ENCODE peak calls at places on chromosomes 13 and 19, in four cellular contexts. A is ascending aorta, B is neural progenitor cell, U is H1. N is an unnamed sample.

GRCh38 chr19:45569619-45570421 is 14.8 kb downstream of the OPA3 start:
- DNase-seq in B (peak; percentile 80), U (peak; percentile 46), A (peak; percentile 76), N (peak; percentile 52)

GRCh38 chr19:55257461-55258411 is 1.1 kb downstream of the PPP6R1 start:
- DNase-seq in A (no peak), B (peak; percentile 34), U (no peak), N (no peak)

GRCh38 chr19:39363909-39364457 is 21.8 kb downstream of the SAMD4B start:
- DNase-seq in A (no peak), B (no peak), U (no peak), N (no peak)

GRCh38 chr19:51127755-51128154 is 3.0 kb downstream of the SIGLEC9 start:
- DNase-seq in U (no peak), A (peak; percentile 74), B (no peak), N (no peak)

GRCh38 chr13:31887311-31887710 is 144.3 kb upstream of the FRY start:
- DNase-seq in A (no peak), U (no peak), B (no peak), N (no peak)

GRCh38 chr19:4455742-4456565 is 1.6 kb downstream of the UBXN6 start:
- DNase-seq in U (no peak), A (peak; percentile 65), B (peak; percentile 48), N (peak; percentile 64)

GRCh38 chr19:54478677-54479266 is 5.7 kb upstream of the CDC42EP5 start:
- DNase-seq in U (no peak), B (peak; percentile 93), A (no peak), N (peak; percentile 28)

GRCh38 chr13:77898097-77898496 is 20.5 kb downstream of the EDNRB start:
- DNase-seq in U (no peak), A (no peak), B (no peak), N (no peak)

GRCh38 chr13:112248406-112248760 is 127.8 kb upstream of the SPACA7 start:
- DNase-seq in A (no peak), B (no peak), U (no peak), N (no peak)

GRCh38 chr13:39106216-39106995 is 68.2 kb downstream of the NHLRC3 start:
- DNase-seq in A (no peak), U (no peak), B (no peak), N (no peak)

GRCh38 chr13:31050486-31051400 is 111.0 kb downstream of the HSPH1 start:
- DNase-seq in B (peak; percentile 20), A (peak; percentile 37), U (no peak), N (no peak)

GRCh38 chr13:113118328-113119021 is 4.1 kb upstream of the F10 start:
- DNase-seq in B (no peak), U (no peak), A (peak; percentile 50), N (no peak)

GRCh38 chr13:77846173-77846572 is 72.5 kb downstream of the EDNRB start:
- DNase-seq in A (no peak), U (no peak), B (no peak), N (no peak)

GRCh38 chr13:35838356-35838755 is 292.8 kb downstream of the DCLK1 start:
- DNase-seq in A (no peak), B (no peak), U (no peak), N (no peak)

GRCh38 chr13:22761709-22762108 is 419.1 kb upstream of the SGCG start:
- DNase-seq in B (no peak), U (no peak), A (no peak), N (no peak)

GRCh38 chr19:33876192-33876591 is 79.5 kb downstream of the KCTD15 start:
- DNase-seq in U (no peak), A (no peak), B (no peak), N (no peak)

GRCh38 chr19:39060130-39060529 is 24.0 kb upstream of the ACP7 start:
- DNase-seq in A (no peak), U (no peak), B (no peak), N (no peak)

DNA sequence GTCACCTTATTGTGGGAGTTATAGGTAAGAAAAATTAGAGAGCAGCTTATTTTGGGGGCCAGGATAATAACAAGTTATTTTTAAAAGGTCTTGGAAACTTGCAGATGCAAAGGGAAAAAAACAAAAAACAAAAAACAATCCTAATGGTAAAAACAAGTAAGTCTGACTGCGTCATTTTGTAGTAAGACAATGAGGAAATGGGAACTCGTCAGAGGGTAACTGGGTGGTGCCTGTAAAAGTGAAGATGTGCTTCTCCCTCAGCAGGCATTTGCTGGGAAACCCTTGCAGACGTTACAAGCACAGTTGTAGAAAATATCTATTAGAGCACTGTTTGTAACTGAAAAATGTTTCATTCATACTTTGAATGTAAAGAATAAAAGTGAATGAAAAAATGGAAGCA is 2.2 kb upstream of the TNFSF13B start:
- DNase-seq in U (no peak), B (no peak), A (no peak), N (peak; percentile 31)
- H3K27ac ChIP-seq in U (no peak overlapping the region), B (no peak overlapping the region), A (no peak overlapping the region), N (no peak overlapping the region)

DNA sequence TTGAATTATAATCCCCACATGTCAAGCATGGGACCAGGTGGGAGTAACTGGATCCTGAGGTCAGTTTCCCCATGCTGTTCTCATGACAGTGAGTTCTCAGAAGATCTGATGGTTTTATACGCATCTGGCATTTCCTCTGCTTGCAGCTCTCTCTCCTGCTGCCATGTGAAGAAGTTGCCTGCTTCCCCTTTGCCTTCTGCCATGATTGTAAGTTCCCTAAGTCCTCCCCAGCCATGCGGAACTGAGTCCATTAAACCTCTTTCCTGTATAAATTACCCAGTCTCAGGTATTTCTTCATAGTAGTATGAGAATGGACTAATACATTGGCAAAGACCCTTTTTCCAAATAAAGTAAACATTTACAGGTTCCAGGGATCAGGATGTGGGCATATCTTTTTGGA is 96.8 kb downstream of the TSHZ3 start:
- DNase-seq in B (no peak), A (no peak), U (no peak), N (no peak)
- H3K27ac ChIP-seq in B (no peak overlapping the region), A (no peak overlapping the region), U (no peak overlapping the region), N (no peak overlapping the region)

GRCh38 chr19:2634960-2635359 is 67.5 kb downstream of the GNG7 start:
- DNase-seq in B (no peak), A (no peak), U (no peak), N (no peak)
- H3K27ac ChIP-seq in B (no peak overlapping the region), A (peak overlapping the region; percentile 90), U (no peak overlapping the region), N (peak overlapping the region; percentile 86)

GRCh38 chr19:954672-955494 is 29.0 kb downstream of the ARID3A start:
- DNase-seq in A (no peak), B (peak; percentile 63), U (no peak), N (no peak)
- H3K27ac ChIP-seq in A (no peak overlapping the region), B (peak overlapping the region; percentile 98), U (no peak overlapping the region), N (peak overlapping the region; percentile 91)

DNA sequence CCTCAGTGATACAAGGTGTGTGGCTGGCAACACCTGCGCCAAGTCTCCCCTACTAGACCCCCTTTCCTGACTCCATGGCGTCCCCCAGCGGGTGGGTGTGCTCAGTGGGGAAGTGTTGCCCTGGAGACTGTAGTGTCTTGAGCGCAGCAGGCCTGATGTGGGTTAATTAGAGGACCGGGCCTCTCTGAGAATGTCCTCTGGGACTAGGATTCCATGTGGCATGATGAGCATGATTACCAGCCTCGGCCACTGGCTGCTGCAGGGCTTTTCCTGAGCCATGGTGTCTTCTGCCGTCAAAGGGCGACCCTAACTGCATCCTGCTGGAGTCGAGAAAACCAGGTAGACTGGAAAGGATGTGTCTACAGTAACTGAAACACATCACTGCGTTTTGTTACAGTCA is 28.1 kb downstream of the MICOS13 start:
- DNase-seq in B (no peak), U (no peak), A (no peak), N (no peak)
- H3K27ac ChIP-seq in B (no peak overlapping the region), U (no peak overlapping the region), A (no peak overlapping the region), N (no peak overlapping the region)

DNA sequence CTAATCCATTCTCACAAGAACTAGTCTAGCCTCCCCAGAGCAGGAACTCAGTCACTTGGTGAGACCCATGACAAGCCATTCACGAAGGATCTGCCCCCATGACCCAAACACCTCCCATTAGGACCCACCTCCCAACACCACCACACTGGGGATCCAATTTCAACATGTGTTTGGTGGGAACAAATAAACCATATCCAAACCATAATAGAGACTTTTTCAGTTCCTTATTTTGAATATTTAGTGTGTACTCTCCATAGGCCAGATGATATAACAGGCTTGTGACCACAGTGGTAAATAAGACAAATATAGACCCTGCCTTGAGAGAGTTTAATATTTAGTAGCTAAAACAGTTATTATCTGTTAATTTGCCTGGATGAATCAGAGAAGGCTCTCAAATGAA is 227.5 kb upstream of the SERP2 start:
- DNase-seq in A (no peak), B (no peak), U (no peak), N (no peak)
- H3K27ac ChIP-seq in A (no peak overlapping the region), B (no peak overlapping the region), U (no peak overlapping the region), N (no peak overlapping the region)

GRCh38 chr13:97117388-97117910 is 104.7 kb upstream of the MBNL2 start:
- DNase-seq in B (no peak), A (no peak), U (no peak), N (no peak)

GRCh38 chr13:97113231-97114001 is 108.7 kb upstream of the MBNL2 start:
- DNase-seq in B (no peak), U (no peak), A (no peak), N (peak; percentile 49)

GRCh38 chr13:97114696-97115095 is 107.4 kb upstream of the MBNL2 start:
- DNase-seq in A (no peak), U (no peak), B (peak; percentile 58), N (no peak)

GRCh38 chr13:97119899-97120745 is 102.0 kb upstream of the MBNL2 start:
- DNase-seq in U (no peak), B (no peak), A (no peak), N (no peak)

GRCh38 chr13:97116754-97117153 is 105.4 kb upstream of the MBNL2 start:
- DNase-seq in A (no peak), U (no peak), B (no peak), N (peak; percentile 40)
- H3K27ac ChIP-seq in A (peak overlapping the region; percentile 77), U (no peak overlapping the region), B (no peak overlapping the region), N (no peak overlapping the region)

GRCh38 chr19:12871681-12872080 is 9.6 kb downstream of the DNASE2 start:
- DNase-seq in U (no peak), A (no peak), B (no peak), N (no peak)

GRCh38 chr19:12875086-12875485 is 6.2 kb downstream of the DNASE2 start:
- DNase-seq in B (no peak), U (no peak), A (no peak), N (no peak)

GRCh38 chr19:12872941-12873890 is 8.0 kb downstream of the DNASE2 start:
- DNase-seq in U (no peak), A (no peak), B (peak; percentile 21), N (peak; percentile 85)

GRCh38 chr19:12873891-12874745 is 7.1 kb downstream of the DNASE2 start:
- DNase-seq in B (no peak), U (no peak), A (no peak), N (no peak)

GRCh38 chr19:12872255-12872654 is 9.0 kb downstream of the DNASE2 start:
- DNase-seq in A (no peak), B (no peak), U (no peak), N (no peak)
- H3K27ac ChIP-seq in A (no peak overlapping the region), B (no peak overlapping the region), U (no peak overlapping the region), N (no peak overlapping the region)

GRCh38 chr13:95226476-95226875 is 74.8 kb downstream of the ABCC4 start:
- DNase-seq in U (no peak), B (no peak), A (no peak), N (no peak)

GRCh38 chr13:95226932-95227718 is 74.1 kb downstream of the ABCC4 start:
- DNase-seq in A (no peak), B (no peak), U (no peak), N (no peak)

GRCh38 chr13:95226051-95226450 is 75.2 kb downstream of the ABCC4 start:
- DNase-seq in A (no peak), U (no peak), B (no peak), N (no peak)

GRCh38 chr13:95229855-95230254 is 71.4 kb downstream of the ABCC4 start:
- DNase-seq in A (no peak), U (no peak), B (no peak), N (no peak)

GRCh38 chr13:95228130-95228529 is 73.1 kb downstream of the ABCC4 start:
- DNase-seq in B (no peak), A (no peak), U (no peak), N (no peak)
- H3K27ac ChIP-seq in B (no peak overlapping the region), A (no peak overlapping the region), U (no peak overlapping the region), N (no peak overlapping the region)

GRCh38 chr19:16661480-16662034 is 618 bp downstream of the TMEM38A start:
- DNase-seq in A (peak; percentile 69), U (no peak), B (peak; percentile 16), N (peak; percentile 37)
- H3K27ac ChIP-seq in A (peak overlapping the region; percentile 87), U (no peak overlapping the region), B (no peak overlapping the region), N (peak overlapping the region; percentile 23)

N was measured in body of pancreas.